ENCODE peak calls at places on chromosomes 7 and 10, in five cellular contexts. G, F, C, K and S are unnamed samples.

GRCh38 chr10:24249829-24250415 is 41.0 kb downstream of the KIAA1217 start:
- DNase-seq in C (no peak), K (no peak), G (no peak), F (no peak), S (peak; percentile 63)

GRCh38 chr10:122471531-122472177 is 10.3 kb downstream of the HTRA1 start:
- DNase-seq in G (no peak), F (no peak), K (no peak), C (no peak), S (no peak)

GRCh38 chr7:121079425-121080169 is 91.1 kb downstream of the CPED1 start:
- DNase-seq in F (no peak), K (no peak), C (no peak), G (no peak), S (no peak)

GRCh38 chr7:153381275-153382119 is 621.9 kb downstream of the ACTR3B start:
- DNase-seq in G (no peak), C (peak; percentile 34), K (peak; percentile 21), F (no peak), S (no peak)

GRCh38 chr7:41029072-41029492 is 673.8 kb downstream of the INHBA start:
- DNase-seq in F (peak; percentile 41), C (no peak), K (no peak), G (no peak), S (no peak)

GRCh38 chr7:11026452-11027359 is 53.0 kb downstream of the PHF14 start:
- DNase-seq in G (no peak), F (no peak), C (no peak), K (no peak), S (no peak)

GRCh38 chr10:70880077-70880534 is 8.3 kb downstream of the PCBD1 start:
- DNase-seq in C (peak; percentile 80), F (peak; percentile 68), G (peak; percentile 85), K (peak; percentile 82), S (peak; percentile 73)

GRCh38 chr10:103192089-103192450 is 1.0 kb downstream of the NT5C2 start:
- DNase-seq in C (no peak), K (peak; percentile 16), F (no peak), G (no peak), S (no peak)

GRCh38 chr7:157596026-157596425 is 259.2 kb downstream of the DNAJB6 start:
- DNase-seq in K (no peak), F (no peak), C (no peak), G (no peak), S (no peak)

GRCh38 chr7:20141666-20142065 is 75.5 kb downstream of the MACC1 start:
- DNase-seq in C (no peak), F (no peak), K (no peak), G (no peak), S (no peak)

GRCh38 chr7:12162420-12163113 is 48.5 kb upstream of the TMEM106B start:
- DNase-seq in K (no peak), F (no peak), C (no peak), G (no peak), S (no peak)

GRCh38 chr7:135320277-135320676 is 86.6 kb downstream of the STRA8 start:
- DNase-seq in C (peak; percentile 57), G (no peak), F (no peak), K (peak; percentile 69), S (peak; percentile 73)

GRCh38 chr10:97781541-97782331 is 9.9 kb upstream of the SFRP5 start:
- DNase-seq in F (no peak), G (no peak), K (no peak), C (no peak), S (no peak)

GRCh38 chr7:124784879-124785818 is 19.6 kb upstream of the GPR37 start:
- DNase-seq in C (peak; percentile 38), K (peak; percentile 44), F (peak; percentile 47), G (no peak), S (no peak)

GRCh38 chr10:77744249-77744648 is 106.6 kb upstream of the KCNMA1 start:
- DNase-seq in F (no peak), G (no peak), K (no peak), C (no peak), S (no peak)

GRCh38 chr10:4316166-4316810 is 509.7 kb upstream of the AKR1E2 start:
- DNase-seq in F (no peak), G (no peak), C (no peak), K (no peak), S (no peak)

GRCh38 chr10:23158370-23158769 is 33.7 kb upstream of the PTF1A start:
- DNase-seq in K (peak; percentile 27), F (peak; percentile 47), G (no peak), C (no peak), S (no peak)

GRCh38 chr10:67629461-67629971 is 66.5 kb downstream of the CTNNA3 start:
- DNase-seq in K (no peak), G (no peak), F (no peak), C (no peak), S (no peak)

GRCh38 chr10:49585387-49585786 is 24.7 kb upstream of the SLC18A3 start:
- DNase-seq in K (no peak), G (no peak), C (no peak), F (no peak), S (no peak)

GRCh38 chr7:95469850-95470249 is 15.9 kb upstream of the ASB4 start:
- DNase-seq in F (no peak), C (no peak), G (no peak), K (no peak), S (no peak)

DNA sequence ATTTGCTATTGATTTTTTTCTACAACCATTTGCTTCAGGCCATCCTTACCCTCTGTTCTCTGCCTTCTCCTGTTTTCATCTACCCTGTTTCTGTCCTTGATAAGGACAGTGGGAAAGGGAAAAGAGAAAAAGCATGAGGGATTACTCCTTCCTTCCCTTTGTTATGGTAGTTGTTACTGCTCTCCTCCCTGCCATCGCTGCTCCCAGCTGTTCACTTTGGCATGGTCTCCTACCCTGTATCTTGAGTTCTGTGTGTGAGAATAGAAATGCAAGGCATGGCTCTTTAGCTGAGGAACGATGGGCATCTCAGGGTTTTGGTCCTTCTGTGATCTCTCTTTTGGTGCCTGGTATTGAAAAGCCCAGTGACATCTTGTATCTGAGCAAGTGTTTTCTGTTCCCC is 6.4 kb downstream of the CCSER2 start:
- DNase-seq in K (no peak), G (no peak), C (no peak), F (no peak), S (no peak)
- H3K4me1 ChIP-seq in K (peaks cover 36% of the 10 kb centered on the region), G (peaks cover 74% of the 10 kb centered on the region), C (peaks cover 45% of the 10 kb centered on the region), F (peaks cover 2% of the 10 kb centered on the region), S (no peaks in the 10 kb centered on the region)

GRCh38 chr7:138738551-138739335 is 37.6 kb upstream of the SVOPL start:
- DNase-seq in G (peak; percentile 89), C (peak; percentile 78), F (peak; percentile 78), K (peak; percentile 85), S (peak; percentile 82)
- TF ChIP-seq POLR2AphosphoS5 in G (no peak), C (no peak), F (no peak), K (no peak), S (no peak)

DNA sequence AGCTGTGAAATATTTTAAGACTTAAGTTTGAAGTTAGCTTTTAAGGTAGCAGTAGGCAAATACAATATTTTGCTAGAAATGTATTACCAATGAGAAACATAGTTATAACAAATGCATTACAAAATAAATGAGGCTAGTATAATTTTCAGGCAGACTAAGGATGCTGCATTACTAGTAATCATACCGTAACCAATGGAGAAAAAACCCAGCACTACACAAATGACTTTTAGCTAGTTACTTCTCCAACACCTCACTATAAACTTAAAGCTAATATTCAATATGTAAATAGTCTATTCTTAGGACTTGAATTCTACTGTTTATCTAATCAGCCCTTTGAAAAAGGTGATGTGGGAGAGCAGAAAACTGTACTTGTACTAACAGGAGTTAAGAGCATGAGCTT is 285.3 kb upstream of the KLF14 start:
- DNase-seq in K (no peak), G (no peak), F (no peak), C (no peak), S (no peak)
- H3K4me1 ChIP-seq in K (peaks cover 11% of the 10 kb centered on the region), G (peaks cover 67% of the 10 kb centered on the region), F (peaks cover 67% of the 10 kb centered on the region), C (peaks cover 53% of the 10 kb centered on the region), S (peaks cover 12% of the 10 kb centered on the region)

DNA sequence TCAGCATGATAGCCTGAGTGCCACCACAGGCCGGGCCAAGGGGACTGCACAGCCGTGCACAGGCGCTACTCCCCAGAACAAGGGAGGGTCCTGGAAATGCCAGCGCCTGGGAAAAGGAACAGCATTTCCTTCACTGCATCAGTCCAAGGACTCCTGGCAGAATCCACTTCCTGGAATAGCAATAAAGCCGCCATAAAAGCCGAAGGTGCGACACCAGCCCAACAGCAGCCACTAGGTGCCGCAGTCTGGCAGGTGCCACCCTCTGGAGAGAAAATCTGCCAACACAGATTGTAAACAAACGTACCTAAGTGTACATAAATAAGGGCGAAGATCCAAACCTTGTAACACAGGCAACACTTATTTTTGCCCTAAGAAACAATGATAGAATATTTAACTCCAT is 22.3 kb downstream of the VOPP1 start:
- DNase-seq in F (peak; percentile 33), G (no peak), C (no peak), K (peak; percentile 90), S (peak; percentile 82)
- TF ChIP-seq POLR2AphosphoS5 in F (no peak), G (peak; percentile 33), C (peak; percentile 10), K (peak; percentile 44), S (peak; percentile 13)

GRCh38 chr7:81162234-81162633 is 243.4 kb upstream of the SEMA3C start:
- DNase-seq in C (no peak), F (no peak), G (no peak), K (no peak), S (no peak)
- H3K4me1 ChIP-seq in C (no peaks in the 10 kb centered on the region), F (peaks cover 23% of the 10 kb centered on the region), G (no peaks in the 10 kb centered on the region), K (no peaks in the 10 kb centered on the region), S (no peaks in the 10 kb centered on the region)

GRCh38 chr7:141017555-141017954 is 2.8 kb upstream of the MRPS33 start:
- DNase-seq in K (no peak), G (no peak), F (no peak), C (no peak), S (no peak)
- TF ChIP-seq POLR2AphosphoS5 in K (no peak), G (no peak), F (no peak), C (no peak), S (no peak)

DNA sequence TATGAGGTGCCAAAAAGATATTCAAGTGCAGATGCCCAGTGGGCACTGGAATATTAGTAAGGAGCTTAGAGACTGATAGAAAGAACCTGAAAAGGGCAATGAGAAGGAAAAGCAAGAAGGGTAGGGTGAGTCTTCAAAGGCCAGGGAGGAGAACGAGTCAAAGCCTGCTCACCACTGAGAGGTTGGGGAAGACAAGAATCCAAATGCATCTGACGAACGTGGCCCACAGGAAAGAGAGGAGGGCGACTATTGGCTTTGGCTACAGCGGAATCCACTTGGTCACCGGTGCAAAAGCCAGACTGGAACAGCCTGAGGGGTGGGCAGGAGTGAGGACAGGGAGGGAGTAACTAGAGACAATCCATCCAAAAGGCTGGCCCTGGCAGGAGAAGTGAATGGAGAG is 216.7 kb upstream of the KLF14 start:
- DNase-seq in F (no peak), C (no peak), K (no peak), G (no peak), S (no peak)
- H3K4me1 ChIP-seq in F (peaks cover 61% of the 10 kb centered on the region), C (peaks cover 17% of the 10 kb centered on the region), K (peaks cover 17% of the 10 kb centered on the region), G (peaks cover 88% of the 10 kb centered on the region), S (no peaks in the 10 kb centered on the region)